ENCODE peak calls at places on chromosomes 6 and 20, in ten cellular contexts. F is testis, J is sigmoid colon, S is heart left ventricle, B is HepG2, U is body of pancreas, C is adrenal gland, O is IMR-90, W is prostate gland, Y is transverse colon. H is an unnamed sample.

GRCh38 chr6:53710788-53711187 is 45.2 kb upstream of the KLHL31 start:
- DNase-seq in F (peak), J (no peak), S (no peak), B (no peak), U (no peak), C (no peak), O (no peak), W (no peak), Y (no peak), H (no peak)

GRCh38 chr20:25006431-25007167 is 14.0 kb upstream of the APMAP start:
- DNase-seq in F (no peak), J (peak), S (peak), B (no peak), U (no peak), C (no peak), O (no peak), W (no peak), Y (no peak), H (no peak)

GRCh38 chr6:129786548-129786947 is 74.6 kb downstream of the TMEM244 start:
- DNase-seq in F (no peak), J (no peak), S (no peak), B (no peak), U (no peak), C (no peak), O (peak), W (no peak), Y (no peak), H (no peak)

GRCh38 chr6:83417880-83418663 is 12.8 kb downstream of the ME1 start:
- DNase-seq in F (no peak), J (no peak), S (no peak), B (peak), U (no peak), C (no peak), O (peak), W (no peak), Y (no peak), H (no peak)

GRCh38 chr6:53605543-53606235 is 59.9 kb downstream of the KLHL31 start:
- DNase-seq in F (no peak), J (no peak), S (no peak), B (no peak), U (no peak), C (no peak), O (no peak), W (no peak), Y (no peak), H (no peak)

GRCh38 chr6:100479180-100480035 is 14.7 kb upstream of the SIM1 start:
- DNase-seq in F (no peak), J (no peak), S (no peak), B (peak), U (no peak), C (no peak), O (peak), W (no peak), Y (no peak), H (no peak)

GRCh38 chr20:13220857-13221297 is at the start of gene ISM1:
- DNase-seq in F (peak), J (no peak), S (no peak), B (no peak), U (peak), C (no peak), O (no peak), W (no peak), Y (no peak), H (no peak)

GRCh38 chr6:7088076-7088742 is 19.6 kb upstream of the RREB1 start:
- DNase-seq in F (no peak), J (no peak), S (no peak), B (no peak), U (no peak), C (no peak), O (no peak), W (no peak), Y (no peak), H (no peak)

GRCh38 chr6:149210376-149210775 is 107.1 kb upstream of the TAB2 start:
- DNase-seq in F (no peak), J (no peak), S (no peak), B (no peak), U (no peak), C (no peak), O (peak), W (no peak), Y (no peak), H (no peak)

GRCh38 chr6:3454206-3455016 is 2.4 kb downstream of the SLC22A23 start:
- DNase-seq in F (no peak), J (no peak), S (no peak), B (peak), U (no peak), C (no peak), O (no peak), W (no peak), Y (no peak), H (no peak)

GRCh38 chr6:54646551-54647300 is 199.8 kb upstream of the FAM83B start:
- DNase-seq in F (no peak), J (no peak), S (no peak), B (no peak), U (no peak), C (no peak), O (no peak), W (no peak), Y (no peak), H (no peak)

GRCh38 chr20:58542411-58543095 is 27.4 kb upstream of the APCDD1L start:
- DNase-seq in F (peak), J (peak), S (no peak), B (no peak), U (peak), C (peak), O (peak), W (no peak), Y (no peak), H (no peak)

GRCh38 chr6:102204336-102204735 is 810.8 kb downstream of the GRIK2 start:
- DNase-seq in F (no peak), J (no peak), S (no peak), B (no peak), U (no peak), C (no peak), O (no peak), W (no peak), Y (no peak), H (no peak)

GRCh38 chr6:108612852-108613251 is 52.1 kb downstream of the FOXO3 start:
- DNase-seq in F (no peak), J (no peak), S (no peak), B (no peak), U (no peak), C (no peak), O (no peak), W (no peak), Y (no peak), H (no peak)

GRCh38 chr6:21325201-21325856 is 268.2 kb upstream of the SOX4 start:
- DNase-seq in F (no peak), J (no peak), S (no peak), B (no peak), U (no peak), C (no peak), O (no peak), W (peak), Y (no peak), H (no peak)

DNA sequence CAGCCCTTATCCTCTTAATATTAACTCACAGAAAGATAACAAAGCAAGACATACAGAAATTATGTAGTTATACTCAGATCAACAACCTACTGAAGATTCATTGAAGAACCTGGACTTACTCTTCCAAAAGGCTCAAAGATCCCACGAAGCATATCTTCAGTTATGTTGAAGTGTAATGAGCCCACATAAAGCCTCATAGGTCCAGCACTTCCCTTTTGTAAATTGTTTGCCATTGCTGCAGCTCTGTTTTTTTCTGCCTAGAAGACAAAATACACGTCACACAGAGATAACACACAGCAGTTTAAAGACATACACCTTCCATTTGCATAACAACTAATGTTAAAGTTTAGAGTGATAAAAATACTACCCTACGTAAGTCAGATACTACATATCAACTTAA is 20.4 kb downstream of the RBM39 start:
- DNase-seq in F (no peak), J (no peak), S (no peak), B (no peak), U (no peak), C (no peak), O (no peak), W (no peak), Y (no peak), H (no peak)
- TF ChIP-seq POLR2A in F (no peak), J (no peak), S (no peak), B (no peak), U (no peak), C (no peak), O (no peak), W (no peak), Y (no peak), H (no peak)

GRCh38 chr6:36682328-36683144 is 4.0 kb downstream of the CDKN1A start:
- DNase-seq in F (peak), J (peak), S (peak), B (peak), U (peak), C (peak), O (no peak), W (peak), Y (peak), H (peak)
- H3K4me3 ChIP-seq in F (no peak), J (no peak), S (no peak), B (peak), U (no peak), C (peak), O (peak), W (no peak), Y (no peak), H (no peak)

GRCh38 chr6:139189665-139190064 is 54.8 kb downstream of the HECA start:
- DNase-seq in F (no peak), J (no peak), S (no peak), B (no peak), U (no peak), C (no peak), O (no peak), W (no peak), Y (no peak), H (no peak)
- TF ChIP-seq CTCF in F (no peak), J (no peak), S (no peak), B (no peak), U (no peak), C (no peak), O (no peak), W (no peak), Y (no peak), H (no peak)

GRCh38 chr20:49568491-49569151 is 684 bp upstream of the PTGIS start:
- DNase-seq in F (no peak), J (peak), S (no peak), B (no peak), U (no peak), C (no peak), O (no peak), W (no peak), Y (no peak), H (no peak)

GRCh38 chr20:49570161-49570827 is 2.4 kb upstream of the PTGIS start:
- DNase-seq in F (no peak), J (peak), S (no peak), B (no peak), U (no peak), C (no peak), O (no peak), W (no peak), Y (no peak), H (no peak)

GRCh38 chr20:49566401-49566800 is 1.5 kb downstream of the PTGIS start:
- DNase-seq in F (no peak), J (no peak), S (no peak), B (no peak), U (no peak), C (no peak), O (peak), W (no peak), Y (no peak), H (no peak)

GRCh38 chr20:49569403-49570115 is 1.6 kb upstream of the PTGIS start:
- DNase-seq in F (no peak), J (peak), S (no peak), B (no peak), U (no peak), C (no peak), O (peak), W (no peak), Y (no peak), H (no peak)

DNA sequence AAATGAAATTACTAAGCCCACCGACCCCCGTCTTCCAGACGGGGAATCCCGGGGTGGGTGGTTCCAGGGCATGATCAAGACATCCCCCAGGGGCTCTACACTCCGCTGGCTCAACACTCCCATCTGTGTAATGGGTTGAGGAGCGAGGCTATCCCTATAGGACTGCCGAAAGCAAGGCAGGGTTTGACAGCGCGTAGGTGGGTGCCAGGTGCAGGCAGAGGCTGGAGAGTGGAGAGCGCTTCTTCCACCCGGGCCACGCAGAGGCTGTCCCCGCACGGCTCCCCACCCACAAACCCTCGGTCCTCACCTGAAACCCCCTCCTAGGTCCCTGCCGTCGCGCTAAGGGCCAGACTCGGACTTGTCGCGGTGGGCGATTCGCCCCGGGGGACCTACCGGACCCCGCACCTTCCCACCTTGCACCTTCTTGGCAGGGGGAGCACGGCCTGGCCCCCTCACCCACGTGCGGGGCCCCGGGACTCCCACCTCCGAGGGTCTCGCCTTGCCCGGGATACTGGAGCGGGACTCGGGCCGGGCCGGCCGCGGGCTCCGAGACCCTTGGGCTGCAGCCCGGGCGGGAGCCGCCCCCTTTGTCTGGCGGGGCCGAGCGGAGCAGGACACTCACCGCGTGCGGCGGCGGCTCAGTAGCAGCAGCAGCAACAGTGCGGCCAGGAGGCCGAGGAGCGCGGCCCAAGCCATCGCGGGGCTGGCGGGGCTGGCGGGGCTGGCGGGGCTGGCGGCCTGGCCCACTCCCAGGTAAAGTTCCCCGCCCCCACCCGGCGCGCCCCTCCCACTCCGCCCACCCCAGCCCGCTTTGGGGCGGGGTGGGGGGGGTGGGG is at the start of gene PTGIS:
- DNase-seq in F (no peak), J (peak), S (no peak), B (no peak), U (peak), C (no peak), O (no peak), W (no peak), Y (no peak), H (no peak)
- TF ChIP-seq POLR2A in F (no peak), J (no peak), S (no peak), B (no peak), U (no peak), C (no peak), O (no peak), W (no peak), Y (no peak), H (no peak)

DNA sequence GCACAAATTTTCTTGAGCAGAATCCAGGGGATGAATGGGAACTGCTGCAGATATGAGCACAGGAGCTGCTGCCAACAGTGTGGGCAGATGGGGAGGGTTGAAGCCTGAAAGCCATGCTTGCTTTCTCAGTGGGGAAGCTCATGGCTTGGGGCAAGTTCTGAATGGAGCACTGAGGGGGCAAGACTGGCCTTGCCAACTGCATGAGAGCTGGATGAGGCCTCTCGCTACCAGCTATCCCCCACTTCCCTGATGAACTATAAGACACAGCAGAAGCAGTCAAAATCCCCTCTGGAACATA is 28.3 kb downstream of the TREM1 start:
- DNase-seq in F (no peak), J (no peak), S (no peak), B (no peak), U (no peak), C (no peak), O (no peak), W (no peak), Y (no peak), H (no peak)
- H3K4me3 ChIP-seq in F (no peak), J (no peak), S (no peak), B (no peak), U (no peak), C (no peak), O (no peak), W (no peak), Y (no peak), H (no peak)

GRCh38 chr20:20711413-20711812 is 1.0 kb downstream of the RALGAPA2 start:
- DNase-seq in F (peak), J (no peak), S (no peak), B (no peak), U (peak), C (no peak), O (no peak), W (peak), Y (peak), H (no peak)
- TF ChIP-seq CTCF in F (no peak), J (no peak), S (no peak), B (no peak), U (no peak), C (no peak), O (no peak), W (no peak), Y (no peak), H (no peak)

GRCh38 chr20:41424025-41424424 is 57.4 kb upstream of the EMILIN3 start:
- DNase-seq in F (no peak), J (no peak), S (no peak), B (no peak), U (no peak), C (no peak), O (no peak), W (no peak), Y (no peak), H (no peak)

GRCh38 chr20:41426361-41426900 is 59.8 kb upstream of the EMILIN3 start:
- DNase-seq in F (no peak), J (no peak), S (no peak), B (no peak), U (no peak), C (no peak), O (no peak), W (no peak), Y (no peak), H (no peak)

GRCh38 chr20:41426976-41427375 is 60.4 kb upstream of the EMILIN3 start:
- DNase-seq in F (no peak), J (no peak), S (no peak), B (no peak), U (no peak), C (no peak), O (no peak), W (no peak), Y (no peak), H (no peak)

GRCh38 chr20:41424546-41424945 is 57.9 kb upstream of the EMILIN3 start:
- DNase-seq in F (no peak), J (no peak), S (no peak), B (no peak), U (no peak), C (no peak), O (peak), W (no peak), Y (no peak), H (no peak)

DNA sequence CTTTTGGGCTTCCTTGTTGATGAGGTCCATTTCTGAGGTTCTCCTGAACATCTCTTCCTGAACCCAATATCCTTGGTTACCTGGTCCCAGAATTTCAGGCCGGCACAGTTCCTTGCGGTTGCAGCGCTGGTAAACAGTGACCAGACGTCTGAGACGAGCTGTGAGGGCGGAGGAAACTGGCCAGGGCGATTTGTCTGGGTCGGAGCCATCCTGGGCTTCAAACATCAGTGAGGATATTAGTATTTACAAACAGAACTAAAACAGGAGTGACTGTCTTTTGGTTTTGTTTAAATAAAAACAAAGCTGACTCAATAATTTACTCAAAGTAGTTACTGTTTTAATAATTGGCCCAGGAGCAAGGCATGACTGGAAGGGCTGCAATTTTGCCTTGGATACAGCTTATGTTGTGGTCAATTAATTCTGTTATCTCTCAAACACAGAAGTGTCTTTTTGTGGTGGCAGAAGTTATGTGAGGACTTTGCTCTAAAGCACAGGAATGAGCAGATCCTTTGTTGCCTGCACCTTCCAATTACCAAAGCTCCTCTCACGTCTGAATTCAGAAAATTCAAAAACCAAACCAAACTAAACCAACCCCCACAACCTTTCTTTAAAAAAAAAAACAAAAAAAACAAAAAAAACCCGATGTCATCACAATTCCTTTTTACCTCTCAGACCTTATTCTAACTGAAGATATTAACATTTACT is 58.7 kb upstream of the EMILIN3 start:
- DNase-seq in F (no peak), J (no peak), S (no peak), B (peak), U (no peak), C (no peak), O (peak), W (no peak), Y (no peak), H (no peak)
- TF ChIP-seq POLR2A in F (no peak), J (no peak), S (no peak), B (no peak), U (no peak), C (no peak), O (no peak), W (no peak), Y (no peak), H (no peak)

GRCh38 chr20:34907616-34908469 is 31.4 kb downstream of the ACSS2 start:
- DNase-seq in F (peak), J (no peak), S (peak), B (peak), U (peak), C (peak), O (peak), W (peak), Y (peak), H (peak)
- H3K4me3 ChIP-seq in F (no peak), J (no peak), S (no peak), B (no peak), U (no peak), C (peak), O (no peak), W (no peak), Y (no peak), H (no peak)

DNA sequence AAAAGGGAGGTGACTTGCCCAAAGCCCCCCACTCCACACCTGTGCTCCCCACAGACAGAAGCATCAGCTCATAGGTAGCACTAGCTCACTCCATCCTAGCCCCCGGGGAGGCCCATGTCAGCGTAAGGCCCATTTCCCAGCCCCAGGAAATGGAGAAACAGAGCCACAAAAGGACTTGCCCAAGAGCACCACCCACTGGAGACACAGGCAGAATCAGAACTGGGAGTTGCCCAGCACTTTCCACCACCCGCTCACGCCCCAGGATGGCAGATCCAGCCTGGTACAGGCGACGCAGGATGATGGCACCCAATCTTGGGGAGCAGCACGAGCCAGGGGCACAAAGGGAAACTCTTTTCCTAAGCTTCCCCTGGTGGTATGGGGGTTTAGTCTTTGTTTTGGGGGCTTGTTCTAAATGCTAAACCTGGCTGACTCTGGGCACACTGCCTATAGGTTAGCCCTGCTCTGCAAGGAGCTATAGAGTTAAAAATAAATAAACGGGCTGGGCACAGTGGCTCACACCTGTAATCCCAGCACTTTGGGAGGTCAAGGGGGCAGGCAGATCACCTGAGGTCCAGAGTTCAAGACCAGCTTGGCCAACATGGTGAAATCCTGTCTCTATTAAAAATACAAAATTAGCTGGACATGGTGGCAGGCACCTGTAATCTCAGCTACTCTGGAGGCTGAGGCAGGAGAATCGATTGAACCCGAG is 11.8 kb downstream of the C20orf203 start:
- DNase-seq in F (no peak), J (no peak), S (no peak), B (no peak), U (no peak), C (no peak), O (no peak), W (no peak), Y (no peak), H (no peak)
- TF ChIP-seq CTCF in F (no peak), J (no peak), S (no peak), B (peak), U (no peak), C (no peak), O (no peak), W (no peak), Y (no peak), H (no peak)

H was measured in lower leg skin.